ENCODE peak calls at places on chromosomes 2 and 18, in six cellular contexts. O, D, L, S, X and I are unnamed samples.

GRCh38 chr2:141133883-141134282 is 996.9 kb downstream of the LRP1B start:
- DNase-seq in O (no peak), D (no peak), L (no peak), S (no peak), X (no peak), I (no peak)

GRCh38 chr2:63888490-63889402 is 47.0 kb downstream of the UGP2 start:
- DNase-seq in O (peak; percentile 34), D (peak; percentile 67), L (peak; percentile 35), S (peak; percentile 50), X (no peak), I (peak; percentile 21)

GRCh38 chr18:55179460-55180195 is 220.4 kb upstream of the CCDC68 start:
- DNase-seq in O (no peak), D (no peak), L (no peak), S (no peak), X (no peak), I (no peak)

GRCh38 chr2:138711812-138712211 is 68.4 kb downstream of the NXPH2 start:
- DNase-seq in O (no peak), D (no peak), L (no peak), S (no peak), X (no peak), I (no peak)

GRCh38 chr18:31624892-31625640 is 33.4 kb downstream of the TTR start:
- DNase-seq in O (no peak), D (no peak), L (no peak), S (no peak), X (no peak), I (no peak)

GRCh38 chr18:8808001-8808400 is 102.6 kb downstream of the MTCL1 start:
- DNase-seq in O (no peak), D (no peak), L (no peak), S (no peak), X (no peak), I (no peak)

GRCh38 chr2:134461511-134461910 is 207.6 kb downstream of the MGAT5 start:
- DNase-seq in O (no peak), D (no peak), L (no peak), S (no peak), X (no peak), I (peak; percentile 25)

GRCh38 chr2:28136557-28136956 is 246.0 kb downstream of the BABAM2 start:
- DNase-seq in O (no peak), D (peak; percentile 42), L (no peak), S (no peak), X (no peak), I (no peak)

GRCh38 chr2:74037379-74037860 is 52.7 kb downstream of the TET3 start:
- DNase-seq in O (no peak), D (no peak), L (no peak), S (no peak), X (no peak), I (no peak)

GRCh38 chr2:197197808-197198409 is 112.7 kb downstream of the ANKRD44 start:
- DNase-seq in O (no peak), D (no peak), L (no peak), S (no peak), X (no peak), I (no peak)

GRCh38 chr2:241269707-241270520 is 45.6 kb downstream of the HDLBP start:
- DNase-seq in O (no peak), D (no peak), L (no peak), S (no peak), X (no peak), I (no peak)

GRCh38 chr2:159155315-159155714 is 131.2 kb downstream of the WDSUB1 start:
- DNase-seq in O (no peak), D (no peak), L (no peak), S (no peak), X (peak; percentile 72), I (peak; percentile 32)

GRCh38 chr2:20217041-20217970 is 7.6 kb downstream of the SDC1 start:
- DNase-seq in O (no peak), D (no peak), L (no peak), S (no peak), X (no peak), I (no peak)

GRCh38 chr2:30463535-30463934 is 16.5 kb downstream of the LCLAT1 start:
- DNase-seq in O (no peak), D (no peak), L (no peak), S (no peak), X (no peak), I (no peak)

GRCh38 chr18:75638223-75638596 is 210.7 kb upstream of the SMIM21 start:
- DNase-seq in O (peak; percentile 62), D (peak; percentile 44), L (no peak), S (no peak), X (no peak), I (no peak)

GRCh38 chr18:59547691-59548182 is 149.5 kb downstream of the CCBE1 start:
- DNase-seq in O (no peak), D (peak; percentile 78), L (no peak), S (no peak), X (no peak), I (no peak)

GRCh38 chr18:58221060-58221725 is 177.2 kb downstream of the NEDD4L start:
- DNase-seq in O (no peak), D (no peak), L (no peak), S (no peak), X (peak; percentile 58), I (no peak)

GRCh38 chr2:66437601-66438497 is 2.9 kb downstream of the MEIS1 start:
- DNase-seq in O (no peak), D (peak; percentile 55), L (no peak), S (peak; percentile 77), X (peak; percentile 47), I (no peak)

GRCh38 chr2:11944311-11944710 is 197.9 kb downstream of the LPIN1 start:
- DNase-seq in O (no peak), D (no peak), L (no peak), S (no peak), X (no peak), I (no peak)

GRCh38 chr2:124571836-124572235 is 546.7 kb downstream of the CNTNAP5 start:
- DNase-seq in O (no peak), D (no peak), L (no peak), S (no peak), X (no peak), I (no peak)

GRCh38 chr2:40033781-40034180 is 254.7 kb upstream of the THUMPD2 start:
- DNase-seq in O (no peak), D (no peak), L (no peak), S (no peak), X (no peak), I (no peak)

GRCh38 chr18:53004798-53005197 is 664.8 kb downstream of the DCC start:
- DNase-seq in O (no peak), D (peak; percentile 49), L (no peak), S (no peak), X (no peak), I (no peak)